ENCODE peak calls at places on chromosome 7, in eight cellular contexts. I, X, G, S, U, E, B and Q are unnamed samples.
A peak's percentile ranks its signal among the peaks of the same experiment; 100 is the strongest.

GRCh38 chr7:28407643-28408042 is 4.7 kb upstream of the CREB5 start:
- DNase-seq in S (peak; percentile 94), B (no peak), X (no peak), G (no peak), I (no peak), E (peak; percentile 36), U (peak; percentile 77), Q (no peak)

GRCh38 chr7:7257899-7258692 is 75.8 kb downstream of the C1GALT1 start:
- DNase-seq in G (no peak), B (no peak), I (no peak), X (no peak), S (peak; percentile 9), U (no peak), E (no peak), Q (no peak)

GRCh38 chr7:43692582-43693373 is 36.5 kb downstream of the COA1 start:
- DNase-seq in G (no peak), B (no peak), X (no peak), E (peak; percentile 37), S (peak; percentile 48), I (no peak), U (no peak), Q (no peak)

GRCh38 chr7:155908385-155908784 is 96.1 kb upstream of the SHH start:
- DNase-seq in U (no peak), I (no peak), S (no peak), B (no peak), X (no peak), G (no peak), E (no peak), Q (no peak)

GRCh38 chr7:10934292-10934691 is 39.4 kb upstream of the PHF14 start:
- DNase-seq in X (no peak), S (no peak), G (no peak), B (no peak), E (peak; percentile 85), I (no peak), U (no peak), Q (no peak)

GRCh38 chr7:138889982-138890381 is 91.2 kb downstream of the KIAA1549 start:
- DNase-seq in S (no peak), G (no peak), U (no peak), I (no peak), E (no peak), B (no peak), X (no peak), Q (no peak)

GRCh38 chr7:17535776-17536175 is 237.3 kb downstream of the AHR start:
- DNase-seq in I (no peak), G (no peak), X (no peak), E (peak; percentile 84), U (peak; percentile 47), B (no peak), S (peak; percentile 61), Q (no peak)

GRCh38 chr7:918441-919113 is 35.9 kb downstream of the ADAP1 start:
- DNase-seq in G (no peak), X (no peak), B (no peak), S (no peak), I (peak; percentile 32), U (no peak), E (no peak), Q (no peak)

GRCh38 chr7:4531236-4531635 is 150.9 kb upstream of the FOXK1 start:
- DNase-seq in E (no peak), X (no peak), S (no peak), B (no peak), I (no peak), G (no peak), U (no peak), Q (no peak)

GRCh38 chr7:41093141-41093540 is 609.7 kb downstream of the INHBA start:
- DNase-seq in U (no peak), S (no peak), G (no peak), B (no peak), E (no peak), X (no peak), I (no peak), Q (no peak)